ENCODE peak calls at places on chromosome 13, in ten cellular contexts. A, I, J, C, Z, O, R, W, P and V are unnamed samples.
A peak's percentile ranks its signal among the peaks of the same experiment; 100 is the strongest.

GRCh38 chr13:28751210-28751935 is 32.6 kb upstream of the SLC46A3 start:
- DNase-seq in A (no peak), I (no peak), J (no peak), C (no peak), Z (no peak), O (no peak), R (no peak), W (no peak), P (no peak), V (no peak)

GRCh38 chr13:42534785-42535184 is 39.2 kb upstream of the TNFSF11 start:
- DNase-seq in A (no peak), I (no peak), J (no peak), C (no peak), Z (no peak), O (no peak), R (no peak), W (no peak), P (no peak), V (no peak)

GRCh38 chr13:51282322-51282721 is 57.2 kb upstream of the SERPINE3 start:
- DNase-seq in A (peak; percentile 18), I (no peak), J (no peak), C (no peak), Z (no peak), O (no peak), R (no peak), W (no peak), P (no peak), V (no peak)

GRCh38 chr13:79678100-79678499 is 197.1 kb downstream of the NDFIP2 start:
- DNase-seq in A (no peak), I (no peak), J (no peak), C (no peak), Z (no peak), O (no peak), R (no peak), W (no peak), P (no peak), V (no peak)

GRCh38 chr13:49838989-49839388 is 46.5 kb upstream of the KPNA3 start:
- DNase-seq in A (no peak), I (no peak), J (no peak), C (no peak), Z (no peak), O (no peak), R (no peak), W (no peak), P (no peak), V (no peak)

GRCh38 chr13:107370036-107370785 is 802.3 kb upstream of the ARGLU1 start:
- DNase-seq in A (no peak), I (no peak), J (no peak), C (no peak), Z (no peak), O (no peak), R (no peak), W (no peak), P (no peak), V (no peak)

GRCh38 chr13:30829145-30829544 is 76.9 kb upstream of the MEDAG start:
- DNase-seq in A (no peak), I (no peak), J (no peak), C (no peak), Z (no peak), O (no peak), R (no peak), W (no peak), P (no peak), V (peak; percentile 51)

GRCh38 chr13:54301085-54301484 is 1272.5 kb downstream of the OLFM4 start:
- DNase-seq in A (no peak), I (no peak), J (no peak), C (no peak), Z (no peak), O (no peak), R (no peak), W (no peak), P (no peak), V (no peak)

GRCh38 chr13:80217614-80218456 is 123.1 kb downstream of the SPRY2 start:
- DNase-seq in A (no peak), I (no peak), J (no peak), C (no peak), Z (no peak), O (no peak), R (no peak), W (no peak), P (no peak), V (no peak)

GRCh38 chr13:113890758-113891480 is 27.0 kb upstream of the GAS6 start:
- DNase-seq in A (no peak), I (no peak), J (no peak), C (no peak), Z (no peak), O (no peak), R (no peak), W (no peak), P (no peak), V (no peak)

GRCh38 chr13:114203536-114203935 is 24.5 kb downstream of the CFAP97D2 start:
- DNase-seq in A (no peak), I (no peak), J (peak; percentile 27), C (no peak), Z (no peak), O (no peak), R (no peak), W (no peak), P (no peak), V (no peak)

GRCh38 chr13:40466271-40466670 is 200.2 kb downstream of the FOXO1 start:
- DNase-seq in A (no peak), I (no peak), J (no peak), C (no peak), Z (no peak), O (no peak), R (no peak), W (no peak), P (no peak), V (no peak)

GRCh38 chr13:25171517-25172302 is at the start of gene AMER2:
- DNase-seq in A (peak; percentile 77), I (peak; percentile 88), J (no peak), C (no peak), Z (no peak), O (no peak), R (no peak), W (peak; percentile 24), P (no peak), V (no peak)

GRCh38 chr13:105894711-105895110 is 640.8 kb downstream of the EFNB2 start:
- DNase-seq in A (no peak), I (no peak), J (no peak), C (no peak), Z (no peak), O (no peak), R (no peak), W (no peak), P (no peak), V (no peak)

GRCh38 chr13:114078501-114079451 is 53.6 kb downstream of the RASA3 start:
- DNase-seq in A (no peak), I (no peak), J (no peak), C (no peak), Z (no peak), O (no peak), R (no peak), W (peak; percentile 61), P (no peak), V (no peak)

GRCh38 chr13:103996733-103997132 is 930.5 kb upstream of the SLC10A2 start:
- DNase-seq in A (no peak), I (no peak), J (no peak), C (no peak), Z (no peak), O (no peak), R (no peak), W (no peak), P (no peak), V (no peak)

GRCh38 chr13:93227280-93227905 is 786 bp downstream of the GPC6 start:
- DNase-seq in A (peak; percentile 94), I (peak; percentile 60), J (no peak), C (no peak), Z (no peak), O (no peak), R (no peak), W (no peak), P (no peak), V (no peak)

GRCh38 chr13:40975441-40975840 is 43.7 kb downstream of the ELF1 start:
- DNase-seq in A (no peak), I (no peak), J (no peak), C (no peak), Z (no peak), O (no peak), R (no peak), W (no peak), P (no peak), V (no peak)

GRCh38 chr13:21287331-21287907 is 111.0 kb downstream of the MRPL57 start:
- DNase-seq in A (no peak), I (no peak), J (no peak), C (no peak), Z (no peak), O (no peak), R (no peak), W (no peak), P (no peak), V (no peak)

GRCh38 chr13:30877335-30877734 is 28.7 kb upstream of the MEDAG start:
- DNase-seq in A (no peak), I (no peak), J (no peak), C (no peak), Z (no peak), O (peak; percentile 65), R (no peak), W (no peak), P (no peak), V (no peak)

GRCh38 chr13:98447881-98448641 is 128.8 kb downstream of the STK24 start:
- DNase-seq in A (no peak), I (peak; percentile 75), J (no peak), C (peak; percentile 51), Z (peak; percentile 76), O (no peak), R (no peak), W (no peak), P (no peak), V (peak; percentile 37)

GRCh38 chr13:71712988-71713653 is 153.9 kb downstream of the DACH1 start:
- DNase-seq in A (peak; percentile 9), I (no peak), J (no peak), C (peak; percentile 33), Z (no peak), O (no peak), R (no peak), W (no peak), P (no peak), V (peak; percentile 42)

GRCh38 chr13:113906566-113906965 is 42.7 kb upstream of the GAS6 start:
- DNase-seq in A (peak; percentile 81), I (peak; percentile 37), J (no peak), C (no peak), Z (no peak), O (no peak), R (peak; percentile 29), W (peak; percentile 18), P (no peak), V (no peak)

GRCh38 chr13:48491423-48492122 is 41.3 kb downstream of the RCBTB2 start:
- DNase-seq in A (no peak), I (no peak), J (no peak), C (no peak), Z (no peak), O (no peak), R (no peak), W (no peak), P (no peak), V (no peak)

GRCh38 chr13:105598551-105598950 is 936.9 kb downstream of the EFNB2 start:
- DNase-seq in A (no peak), I (no peak), J (no peak), C (no peak), Z (no peak), O (peak; percentile 42), R (no peak), W (no peak), P (no peak), V (no peak)

GRCh38 chr13:30486230-30487074 is 20.7 kb upstream of the HMGB1 start:
- DNase-seq in A (no peak), I (no peak), J (no peak), C (no peak), Z (no peak), O (no peak), R (peak; percentile 87), W (no peak), P (no peak), V (no peak)

GRCh38 chr13:111915104-111915551 is 151.8 kb upstream of the SOX1 start:
- DNase-seq in A (no peak), I (no peak), J (no peak), C (no peak), Z (no peak), O (no peak), R (no peak), W (no peak), P (no peak), V (no peak)

GRCh38 chr13:67977081-67977480 is 746.9 kb upstream of the PCDH9 start:
- DNase-seq in A (no peak), I (no peak), J (no peak), C (no peak), Z (no peak), O (no peak), R (no peak), W (no peak), P (no peak), V (no peak)